ENCODE peak calls at places on chromosome 1, in five cellular contexts. H is cardiac fibroblast; N is anterior cingulate cortex; Q is amygdala; U is activated CD4-positive, alpha-beta T cell treated with anti-CD3 and anti-CD28 coated beads, Interleukin-2, amount 10 ng/mL, durations not matched to agents 24 days and 14 days. L is an unnamed sample.

GRCh38 chr1:107141491-107142369 is 891 bp downstream of the NTNG1 start:
- DNase-seq in H (peak; percentile 66), N (no peak), Q (no peak), U (peak; percentile 60), L (peak; percentile 27)

GRCh38 chr1:231678021-231678432 is 51.4 kb downstream of the DISC1 start:
- DNase-seq in H (no peak), N (no peak), Q (no peak), U (no peak), L (no peak)

GRCh38 chr1:15068152-15068551 is 85.4 kb upstream of the TMEM51 start:
- DNase-seq in H (no peak), N (no peak), Q (no peak), U (no peak), L (no peak)

GRCh38 chr1:247415423-247416361 is at the start of gene NLRP3:
- DNase-seq in H (no peak), N (no peak), Q (no peak), U (peak; percentile 76), L (no peak)

GRCh38 chr1:152013664-152014237 is 20.1 kb upstream of the S100A10 start:
- DNase-seq in H (peak; percentile 62), N (no peak), Q (no peak), U (peak; percentile 84), L (no peak)

GRCh38 chr1:234943801-234944402 is 184.7 kb downstream of the TOMM20 start:
- DNase-seq in H (no peak), N (no peak), Q (no peak), U (no peak), L (no peak)

GRCh38 chr1:93442276-93442675 is 5.6 kb upstream of the FNBP1L start:
- DNase-seq in H (peak; percentile 25), N (no peak), Q (no peak), U (no peak), L (no peak)

GRCh38 chr1:47997289-47998200 is at the start of gene TRABD2B:
- DNase-seq in H (peak; percentile 79), N (peak; percentile 67), Q (peak; percentile 6), U (peak; percentile 91), L (peak; percentile 81)

GRCh38 chr1:173162601-173163000 is 44.5 kb downstream of the TNFSF4 start:
- DNase-seq in H (no peak), N (no peak), Q (no peak), U (no peak), L (no peak)

GRCh38 chr1:229986737-229987364 is 80.2 kb upstream of the GALNT2 start:
- DNase-seq in H (no peak), N (no peak), Q (no peak), U (no peak), L (no peak)

GRCh38 chr1:87331319-87332269 is 2.9 kb downstream of the LMO4 start:
- DNase-seq in H (peak; percentile 77), N (peak; percentile 75), Q (peak; percentile 30), U (peak; percentile 91), L (peak; percentile 35)

GRCh38 chr1:26696645-26697440 is 1.0 kb downstream of the ARID1A start:
- DNase-seq in H (peak; percentile 17), N (no peak), Q (no peak), U (peak; percentile 84), L (no peak)

GRCh38 chr1:3898994-3899775 is 887 bp downstream of the C1orf174 start:
- DNase-seq in H (peak; percentile 5), N (no peak), Q (no peak), U (no peak), L (no peak)

GRCh38 chr1:234433563-234434285 is 45.3 kb downstream of the TARBP1 start:
- DNase-seq in H (peak; percentile 32), N (no peak), Q (no peak), U (no peak), L (no peak)

GRCh38 chr1:196148367-196148970 is 459.8 kb downstream of the KCNT2 start:
- DNase-seq in H (peak; percentile 70), N (no peak), Q (no peak), U (no peak), L (no peak)

GRCh38 chr1:149931212-149931805 is 3.7 kb upstream of the SF3B4 start:
- DNase-seq in H (peak; percentile 32), N (no peak), Q (no peak), U (peak; percentile 61), L (no peak)

GRCh38 chr1:94698341-94698740 is 121.8 kb upstream of the SLC44A3 start:
- DNase-seq in H (no peak), N (no peak), Q (no peak), U (no peak), L (no peak)

GRCh38 chr1:6342031-6342430 is 51.5 kb downstream of the ACOT7 start:
- DNase-seq in H (no peak), N (no peak), Q (no peak), U (no peak), L (no peak)

GRCh38 chr1:220491891-220492290 is 36.0 kb upstream of the MARK1 start:
- DNase-seq in H (no peak), N (no peak), Q (no peak), U (no peak), L (no peak)

GRCh38 chr1:26012862-26013261 is 8.7 kb upstream of the EXTL1 start:
- DNase-seq in H (no peak), N (no peak), Q (no peak), U (no peak), L (no peak)

GRCh38 chr1:112767646-112768045 is 52.5 kb upstream of the PPM1J start:
- DNase-seq in H (no peak), N (no peak), Q (no peak), U (no peak), L (no peak)

GRCh38 chr1:24904731-24905354 is 25.2 kb downstream of the RUNX3 start:
- DNase-seq in H (no peak), N (no peak), Q (no peak), U (no peak), L (no peak)

GRCh38 chr1:245901037-245901436 is 606.0 kb downstream of the SMYD3 start:
- DNase-seq in H (peak; percentile 27), N (no peak), Q (no peak), U (no peak), L (no peak)

GRCh38 chr1:168341576-168341975 is 60.9 kb downstream of the TBX19 start:
- DNase-seq in H (peak; percentile 65), N (no peak), Q (no peak), U (no peak), L (no peak)

GRCh38 chr1:231612393-231613089 is 14.0 kb upstream of the DISC1 start:
- DNase-seq in H (no peak), N (no peak), Q (no peak), U (peak; percentile 89), L (no peak)

GRCh38 chr1:67372898-67373297 is 57.3 kb downstream of the SERBP1 start:
- DNase-seq in H (no peak), N (no peak), Q (no peak), U (no peak), L (no peak)

L was measured in cerebellum.